ENCODE peak calls at places on chromosomes 2 and 18, in four cellular contexts. X is K562, L is H1, U is HepG2. C is an unnamed sample.
A peak's percentile ranks its signal among the peaks of the same experiment; 100 is the strongest.

GRCh38 chr18:11761553-11761952 is 72.5 kb downstream of the GNAL start:
- DNase-seq in X (peak; percentile 17), L (no peak), U (peak; percentile 10), C (no peak)

GRCh38 chr2:42791606-42792005 is 777 bp downstream of the HAAO start:
- DNase-seq in X (no peak), L (no peak), U (no peak), C (no peak)

GRCh38 chr2:218982312-218983262 is 2.4 kb downstream of the FEV start:
- DNase-seq in X (no peak), L (peak; percentile 70), U (no peak), C (no peak)

GRCh38 chr2:117858336-117858735 is 43.8 kb downstream of the DDX18 start:
- DNase-seq in X (no peak), L (no peak), U (no peak), C (no peak)

GRCh38 chr2:28558918-28559317 is 63.1 kb downstream of the PLB1 start:
- DNase-seq in X (no peak), L (no peak), U (no peak), C (no peak)

GRCh38 chr2:104746790-104747320 is 107.1 kb upstream of the POU3F3 start:
- DNase-seq in X (no peak), L (no peak), U (no peak), C (no peak)

GRCh38 chr2:160156665-160157064 is 43.4 kb downstream of the ITGB6 start:
- DNase-seq in X (no peak), L (no peak), U (no peak), C (no peak)

GRCh38 chr2:177772529-177772928 is 300.0 kb downstream of the PDE11A start:
- DNase-seq in X (peak; percentile 45), L (no peak), U (peak; percentile 49), C (peak; percentile 30)

GRCh38 chr18:24915547-24915946 is 436.4 kb downstream of the ZNF521 start:
- DNase-seq in X (no peak), L (no peak), U (no peak), C (no peak)

GRCh38 chr2:110770696-110771425 is 38.5 kb downstream of the ACOXL start:
- DNase-seq in X (no peak), L (no peak), U (no peak), C (no peak)

GRCh38 chr2:231884438-231885140 is 41.6 kb downstream of the NPPC start:
- DNase-seq in X (no peak), L (no peak), U (no peak), C (no peak)

GRCh38 chr2:8406271-8406670 is 275.6 kb upstream of the ID2 start:
- DNase-seq in X (no peak), L (no peak), U (no peak), C (no peak)

GRCh38 chr2:195368530-195369216 is 288.4 kb upstream of the SLC39A10 start:
- DNase-seq in X (peak; percentile 77), L (no peak), U (no peak), C (no peak)

GRCh38 chr2:46923011-46923669 is 7.5 kb upstream of the MCFD2 start:
- DNase-seq in X (no peak), L (no peak), U (no peak), C (no peak)

GRCh38 chr2:85760872-85761271 is 7.1 kb downstream of the ATOH8 start:
- DNase-seq in X (no peak), L (no peak), U (no peak), C (no peak)

GRCh38 chr18:76995896-76996295 is 136.7 kb downstream of the MBP start:
- DNase-seq in X (no peak), L (no peak), U (no peak), C (no peak)

GRCh38 chr2:49935456-49935855 is 781.1 kb upstream of the FSHR start:
- DNase-seq in X (no peak), L (no peak), U (no peak), C (no peak)

GRCh38 chr2:78218066-78218465 is 695.9 kb upstream of the LRRTM4 start:
- DNase-seq in X (no peak), L (no peak), U (no peak), C (no peak)

GRCh38 chr2:207332473-207333212 is 166.9 kb upstream of the KLF7 start:
- DNase-seq in X (no peak), L (no peak), U (no peak), C (no peak)

GRCh38 chr2:119218478-119219064 is 5.1 kb upstream of the STEAP3 start:
- DNase-seq in X (peak; percentile 87), L (no peak), U (peak; percentile 69), C (peak; percentile 26)

GRCh38 chr2:119212139-119212800 is 11.4 kb upstream of the STEAP3 start:
- DNase-seq in X (no peak), L (no peak), U (no peak), C (no peak)

GRCh38 chr2:119216994-119217393 is 6.6 kb upstream of the STEAP3 start:
- DNase-seq in X (no peak), L (no peak), U (no peak), C (no peak)

GRCh38 chr2:119219873-119220272 is 3.8 kb upstream of the STEAP3 start:
- DNase-seq in X (no peak), L (no peak), U (no peak), C (no peak)

GRCh38 chr2:119214453-119214852 is 9.2 kb upstream of the STEAP3 start:
- DNase-seq in X (no peak), L (no peak), U (no peak), C (no peak)
- TF ChIP-seq PHF8 in X (no peak), L (no peak), U (no peak), C (no peak)

GRCh38 chr2:170928036-170928823 is 823 bp upstream of the GORASP2 start:
- DNase-seq in X (peak; percentile 39), L (no peak), U (peak; percentile 81), C (peak; percentile 45)
- TF ChIP-seq HDAC2 in X (no peak), L (no peak), U (peak; percentile 35), C (no peak)

GRCh38 chr18:37419272-37419671 is 146.3 kb downstream of the CELF4 start:
- DNase-seq in X (no peak), L (no peak), U (no peak), C (no peak)
- TF ChIP-seq PHF8 in X (no peak), L (no peak), U (no peak), C (no peak)

GRCh38 chr18:48711651-48712486 is 173.0 kb downstream of the CTIF start:
- DNase-seq in X (peak; percentile 50), L (no peak), U (peak; percentile 13), C (peak; percentile 34)
- TF ChIP-seq HDAC2 in X (no peak), L (no peak), U (no peak), C (no peak)

DNA sequence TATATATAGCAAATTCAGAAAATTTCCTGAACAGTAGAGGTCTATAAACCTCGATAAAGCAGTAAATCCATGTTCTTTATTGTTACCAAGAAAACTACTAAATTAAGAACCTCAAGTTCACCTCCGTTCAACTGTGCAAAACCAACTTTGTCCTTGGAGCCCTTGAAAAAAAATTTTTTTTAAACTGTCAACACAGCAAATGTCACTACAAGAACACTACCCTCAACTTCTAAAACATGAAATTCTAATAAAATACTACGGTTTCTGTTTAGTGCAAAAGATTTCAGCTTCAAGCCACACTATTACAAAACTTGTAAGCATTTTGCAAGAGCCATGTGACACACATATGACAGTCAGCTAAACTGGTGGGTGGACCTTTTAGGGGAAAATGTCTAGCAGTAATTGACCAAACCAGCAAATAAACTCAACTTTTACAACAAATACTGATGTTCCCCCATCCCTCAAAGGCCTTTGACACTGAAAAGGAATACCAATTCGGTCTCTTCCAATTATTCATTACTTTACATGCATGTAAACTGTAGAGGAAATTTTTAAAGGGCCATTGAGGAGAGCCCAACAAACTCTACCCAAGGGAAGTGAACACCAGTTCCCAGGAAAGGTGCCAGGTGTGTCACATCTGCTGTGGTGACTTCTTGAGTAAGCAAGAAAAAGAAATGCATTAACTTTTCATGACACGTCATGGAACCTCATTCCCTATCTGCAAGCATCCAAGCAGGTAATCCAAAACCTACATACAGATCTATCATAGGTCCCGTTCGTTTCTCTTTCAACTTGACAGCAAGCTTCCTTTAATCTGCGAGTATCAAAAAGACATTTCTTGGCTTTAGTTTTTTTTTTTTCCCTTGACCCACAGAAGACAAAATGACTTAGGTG is 1.4 kb downstream of the RAB1A start:
- DNase-seq in X (no peak), L (no peak), U (no peak), C (no peak)
- TF ChIP-seq PHF8 in X (no peak), L (no peak), U (no peak), C (no peak)

GRCh38 chr2:88599527-88599926 is 27.7 kb downstream of the EIF2AK3 start:
- DNase-seq in X (no peak), L (no peak), U (no peak), C (no peak)
- TF ChIP-seq HDAC2 in X (no peak), L (no peak), U (no peak), C (no peak)

DNA sequence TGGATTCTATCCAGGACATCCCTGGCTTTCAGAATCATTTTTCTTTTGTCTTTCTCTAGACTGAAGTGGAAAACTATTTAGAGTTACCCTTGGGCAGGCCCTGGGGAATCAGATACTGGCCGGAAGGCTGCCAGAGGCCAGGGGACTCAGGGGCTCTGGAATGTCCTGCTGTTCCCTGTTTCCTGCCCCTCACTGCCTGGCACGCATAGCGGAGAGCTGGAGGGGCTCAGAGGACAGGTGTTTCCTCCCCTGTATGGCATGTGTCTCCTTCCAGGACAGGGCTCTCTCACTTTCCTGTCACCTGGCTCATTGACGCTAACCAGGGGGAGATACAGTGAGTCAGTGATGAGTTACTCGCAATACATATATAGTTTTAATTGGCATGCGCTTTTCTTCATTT is 38.8 kb downstream of the DYSF start:
- DNase-seq in X (no peak), L (no peak), U (no peak), C (no peak)
- TF ChIP-seq PHF8 in X (no peak), L (no peak), U (no peak), C (no peak)

GRCh38 chr2:174615951-174616436 is 18.4 kb upstream of the WIPF1 start:
- DNase-seq in X (no peak), L (no peak), U (no peak), C (no peak)
- TF ChIP-seq HDAC2 in X (no peak), L (no peak), U (no peak), C (no peak)

GRCh38 chr2:10486601-10487079 is 38.5 kb upstream of the ODC1 start:
- DNase-seq in X (no peak), L (peak; percentile 17), U (peak; percentile 39), C (no peak)
- TF ChIP-seq PHF8 in X (no peak), L (no peak), U (no peak), C (no peak)

GRCh38 chr18:32889620-32890593 is 117.1 kb upstream of the KLHL14 start:
- DNase-seq in X (no peak), L (peak; percentile 48), U (no peak), C (no peak)

GRCh38 chr18:32888311-32888710 is 115.5 kb upstream of the KLHL14 start:
- DNase-seq in X (no peak), L (no peak), U (no peak), C (no peak)

GRCh38 chr18:32891130-32891529 is 118.3 kb upstream of the KLHL14 start:
- DNase-seq in X (no peak), L (no peak), U (no peak), C (no peak)

GRCh38 chr18:32893915-32894314 is 121.1 kb upstream of the KLHL14 start:
- DNase-seq in X (no peak), L (no peak), U (peak; percentile 45), C (peak; percentile 28)

GRCh38 chr18:32891797-32892196 is 119.0 kb upstream of the KLHL14 start:
- DNase-seq in X (no peak), L (no peak), U (peak; percentile 11), C (no peak)
- TF ChIP-seq HDAC2 in X (no peak), L (no peak), U (no peak), C (no peak)

C was measured in A549.